ENCODE peak calls at places on chromosomes 13 and 19, in four cellular contexts. One of them, this sample, is unnamed. For H3K9me3, the result is how much of the 10 kb centered on the place peaks cover.

GRCh38 chr13:93824286-93824685 is 597.7 kb downstream of the GPC6 start:
- DNase-seq in lower lobe of right lung: no peak
- DNase-seq in CD4-positive, CD25-positive, alpha-beta regulatory T cell: no peak
- DNase-seq in H1: no peak
- DNase-seq in this sample: no peak

GRCh38 chr19:13086341-13086740 is 16.3 kb downstream of the LYL1 start:
- DNase-seq in H1: no peak
- DNase-seq in CD4-positive, CD25-positive, alpha-beta regulatory T cell: no peak
- DNase-seq in lower lobe of right lung: no peak
- DNase-seq in this sample: no peak

GRCh38 chr19:1981253-1981652 is 34.3 kb downstream of the BTBD2 start:
- DNase-seq in H1: no peak
- DNase-seq in CD4-positive, CD25-positive, alpha-beta regulatory T cell: no peak
- DNase-seq in lower lobe of right lung: no peak
- DNase-seq in this sample: no peak

GRCh38 chr13:31094331-31095015 is 67.2 kb downstream of the HSPH1 start:
- DNase-seq in CD4-positive, CD25-positive, alpha-beta regulatory T cell: no peak
- DNase-seq in H1: no peak
- DNase-seq in lower lobe of right lung: no peak
- DNase-seq in this sample: no peak

GRCh38 chr19:56314018-56314583 is 538 bp downstream of the ZSCAN5A start:
- DNase-seq in lower lobe of right lung: no peak
- DNase-seq in H1: peak
- DNase-seq in CD4-positive, CD25-positive, alpha-beta regulatory T cell: no peak
- DNase-seq in this sample: no peak

GRCh38 chr19:12800344-12800732 is 1.3 kb downstream of the PRDX2 start:
- DNase-seq in CD4-positive, CD25-positive, alpha-beta regulatory T cell: no peak
- DNase-seq in H1: no peak
- DNase-seq in lower lobe of right lung: no peak
- DNase-seq in this sample: no peak

GRCh38 chr13:99151516-99151915 is 49.1 kb upstream of the UBAC2 start:
- DNase-seq in CD4-positive, CD25-positive, alpha-beta regulatory T cell: no peak
- DNase-seq in lower lobe of right lung: no peak
- DNase-seq in H1: no peak
- DNase-seq in this sample: no peak

GRCh38 chr13:79289557-79289956 is 116.5 kb downstream of the RBM26 start:
- DNase-seq in lower lobe of right lung: no peak
- DNase-seq in CD4-positive, CD25-positive, alpha-beta regulatory T cell: no peak
- DNase-seq in H1: no peak
- DNase-seq in this sample: no peak

GRCh38 chr19:49145485-49146407 is 9.4 kb downstream of the HRC start:
- DNase-seq in CD4-positive, CD25-positive, alpha-beta regulatory T cell: peak
- DNase-seq in H1: no peak
- DNase-seq in lower lobe of right lung: peak
- DNase-seq in this sample: peak

GRCh38 chr19:32822916-32823746 is 46.4 kb downstream of the SLC7A9 start:
- DNase-seq in H1: no peak
- DNase-seq in lower lobe of right lung: no peak
- DNase-seq in CD4-positive, CD25-positive, alpha-beta regulatory T cell: no peak
- DNase-seq in this sample: no peak

GRCh38 chr13:49791753-49792549 is 531 bp downstream of the KPNA3 start:
- DNase-seq in CD4-positive, CD25-positive, alpha-beta regulatory T cell: peak
- DNase-seq in lower lobe of right lung: peak
- DNase-seq in H1: no peak
- DNase-seq in this sample: peak

GRCh38 chr13:113448545-113448884 is 4.8 kb downstream of the ADPRHL1 start:
- DNase-seq in CD4-positive, CD25-positive, alpha-beta regulatory T cell: no peak
- DNase-seq in H1: no peak
- DNase-seq in lower lobe of right lung: no peak
- DNase-seq in this sample: no peak

GRCh38 chr13:98483636-98484288 is 93.1 kb downstream of the STK24 start:
- DNase-seq in H1: no peak
- DNase-seq in CD4-positive, CD25-positive, alpha-beta regulatory T cell: no peak
- DNase-seq in lower lobe of right lung: no peak
- DNase-seq in this sample: no peak

GRCh38 chr13:80030491-80030890 is 310.4 kb downstream of the SPRY2 start:
- DNase-seq in CD4-positive, CD25-positive, alpha-beta regulatory T cell: no peak
- DNase-seq in H1: peak
- DNase-seq in lower lobe of right lung: peak
- DNase-seq in this sample: no peak

GRCh38 chr19:44847144-44848035 is 1.3 kb downstream of the NECTIN2 start:
- DNase-seq in lower lobe of right lung: peak
- DNase-seq in CD4-positive, CD25-positive, alpha-beta regulatory T cell: no peak
- DNase-seq in H1: no peak
- DNase-seq in this sample: peak

GRCh38 chr19:42512743-42513304 is 15.5 kb downstream of the CEACAM1 start:
- DNase-seq in CD4-positive, CD25-positive, alpha-beta regulatory T cell: no peak
- DNase-seq in lower lobe of right lung: no peak
- DNase-seq in H1: no peak
- DNase-seq in this sample: no peak

GRCh38 chr13:48511621-48512232 is 21.2 kb downstream of the RCBTB2 start:
- DNase-seq in CD4-positive, CD25-positive, alpha-beta regulatory T cell: no peak
- DNase-seq in H1: no peak
- DNase-seq in lower lobe of right lung: no peak
- DNase-seq in this sample: no peak

GRCh38 chr13:48232420-48233096 is 448 bp upstream of the ITM2B start:
- DNase-seq in H1: no peak
- DNase-seq in lower lobe of right lung: no peak
- DNase-seq in CD4-positive, CD25-positive, alpha-beta regulatory T cell: no peak
- DNase-seq in this sample: peak

GRCh38 chr19:17953869-17954268 is 13.0 kb upstream of the KCNN1 start:
- DNase-seq in CD4-positive, CD25-positive, alpha-beta regulatory T cell: no peak
- DNase-seq in H1: no peak
- DNase-seq in lower lobe of right lung: no peak
- DNase-seq in this sample: no peak

GRCh38 chr19:48292798-48293197 is 22.9 kb downstream of the ZNF114 start:
- DNase-seq in lower lobe of right lung: no peak
- DNase-seq in CD4-positive, CD25-positive, alpha-beta regulatory T cell: no peak
- DNase-seq in H1: no peak
- DNase-seq in this sample: no peak

GRCh38 chr19:37655689-37656491 is 625 bp upstream of the ZFP30 start:
- DNase-seq in CD4-positive, CD25-positive, alpha-beta regulatory T cell: peak
- DNase-seq in H1: no peak
- DNase-seq in lower lobe of right lung: peak
- DNase-seq in this sample: peak

GRCh38 chr19:56085571-56086275 is 35.4 kb downstream of the ZNF787 start:
- DNase-seq in CD4-positive, CD25-positive, alpha-beta regulatory T cell: no peak
- DNase-seq in H1: no peak
- DNase-seq in lower lobe of right lung: no peak
- DNase-seq in this sample: no peak

GRCh38 chr19:35105411-35106290 is 10.0 kb upstream of the FXYD3 start:
- DNase-seq in CD4-positive, CD25-positive, alpha-beta regulatory T cell: no peak
- DNase-seq in H1: no peak
- DNase-seq in lower lobe of right lung: no peak
- DNase-seq in this sample: no peak

GRCh38 chr13:77979721-77980377 is 61.2 kb upstream of the EDNRB start:
- DNase-seq in H1: no peak
- DNase-seq in CD4-positive, CD25-positive, alpha-beta regulatory T cell: no peak
- DNase-seq in lower lobe of right lung: no peak
- DNase-seq in this sample: no peak

GRCh38 chr13:76672422-76672821 is 213.8 kb downstream of the KCTD12 start:
- DNase-seq in H1: no peak
- DNase-seq in CD4-positive, CD25-positive, alpha-beta regulatory T cell: no peak
- DNase-seq in lower lobe of right lung: no peak
- DNase-seq in this sample: no peak

GRCh38 chr19:58563823-58564222 is 5.4 kb upstream of the UBE2M start:
- DNase-seq in lower lobe of right lung: no peak
- DNase-seq in CD4-positive, CD25-positive, alpha-beta regulatory T cell: no peak
- DNase-seq in H1: no peak
- DNase-seq in this sample: no peak

GRCh38 chr19:4361152-4362037 is 18.0 kb downstream of the MPND start:
- DNase-seq in H1: no peak
- DNase-seq in CD4-positive, CD25-positive, alpha-beta regulatory T cell: no peak
- DNase-seq in lower lobe of right lung: peak
- DNase-seq in this sample: peak

GRCh38 chr13:103803349-103803748 is 737.1 kb upstream of the SLC10A2 start:
- DNase-seq in CD4-positive, CD25-positive, alpha-beta regulatory T cell: no peak
- DNase-seq in H1: no peak
- DNase-seq in lower lobe of right lung: no peak
- DNase-seq in this sample: no peak
- H3K27ac ChIP-seq in CD4-positive, CD25-positive, alpha-beta regulatory T cell: no peak
- H3K27ac ChIP-seq in H1: no peak
- H3K27ac ChIP-seq in lower lobe of right lung: no peak
- H3K27ac ChIP-seq in this sample: no peak

DNA sequence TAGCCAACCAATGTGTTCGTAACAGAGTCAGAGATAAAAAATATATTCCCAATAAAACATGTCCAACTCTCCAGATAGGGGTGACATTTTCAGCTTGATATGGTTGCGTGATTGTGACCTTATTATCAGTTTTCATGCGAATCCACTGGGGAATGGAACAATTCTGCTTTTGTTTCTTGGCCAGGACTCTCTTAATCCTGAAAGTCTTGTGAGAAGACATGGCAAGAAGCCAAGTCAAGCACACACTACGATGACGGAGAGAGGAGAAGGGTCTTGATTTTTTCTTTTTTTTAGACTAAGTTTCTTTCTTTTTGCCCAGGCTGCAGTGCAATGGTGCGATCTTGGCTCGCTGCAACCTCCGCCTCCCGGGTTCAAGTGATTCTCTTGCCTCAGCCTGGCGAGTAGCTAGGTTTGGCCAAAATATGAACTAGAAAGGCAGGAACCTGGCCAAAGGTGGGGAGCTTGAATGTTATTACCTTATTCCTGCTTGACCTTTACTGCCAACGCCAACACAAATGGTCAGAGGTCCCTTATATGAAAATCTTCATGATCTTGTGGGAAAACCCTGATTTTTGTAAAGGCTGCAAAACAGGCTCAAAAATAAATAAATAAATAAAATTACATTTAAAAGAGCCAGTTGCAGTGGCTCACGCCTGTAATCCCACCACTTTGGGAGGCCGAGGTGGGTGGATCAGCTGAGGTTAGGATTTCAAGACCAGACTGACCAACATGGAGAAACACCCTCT is 14.5 kb downstream of the ZNF816 start:
- DNase-seq in lower lobe of right lung: no peak
- DNase-seq in H1: no peak
- DNase-seq in CD4-positive, CD25-positive, alpha-beta regulatory T cell: no peak
- DNase-seq in this sample: no peak
- H3K9me3 ChIP-seq in lower lobe of right lung: half or more
- H3K9me3 ChIP-seq in H1: under half
- H3K9me3 ChIP-seq in CD4-positive, CD25-positive, alpha-beta regulatory T cell: half or more
- H3K9me3 ChIP-seq in this sample: under half

GRCh38 chr13:101433895-101434294 is 17.6 kb upstream of the NALCN start:
- DNase-seq in lower lobe of right lung: no peak
- DNase-seq in CD4-positive, CD25-positive, alpha-beta regulatory T cell: no peak
- DNase-seq in H1: no peak
- DNase-seq in this sample: no peak

GRCh38 chr13:101429733-101430132 is 13.4 kb upstream of the NALCN start:
- DNase-seq in CD4-positive, CD25-positive, alpha-beta regulatory T cell: no peak
- DNase-seq in lower lobe of right lung: no peak
- DNase-seq in H1: no peak
- DNase-seq in this sample: no peak

DNA sequence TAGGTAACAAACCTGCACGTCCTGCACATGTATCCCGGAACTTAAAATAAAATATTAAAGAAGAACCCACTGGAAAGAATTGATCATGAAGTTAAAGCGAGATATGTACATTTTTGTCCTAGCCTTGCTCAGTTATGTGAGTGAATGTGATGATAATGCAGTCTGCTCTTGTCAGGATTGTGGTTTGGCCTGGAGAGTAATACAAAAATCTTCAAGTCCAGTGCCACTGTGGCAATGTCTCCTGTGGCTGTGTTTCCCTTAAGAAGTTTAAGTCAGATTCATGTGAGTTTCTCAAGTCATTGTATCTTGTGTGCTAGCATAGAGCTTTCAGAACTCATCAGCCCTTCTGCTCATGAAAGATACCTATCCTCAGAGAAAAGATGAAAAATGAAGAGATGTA is 18.0 kb upstream of the ITGBL1 start:
- DNase-seq in lower lobe of right lung: no peak
- DNase-seq in CD4-positive, CD25-positive, alpha-beta regulatory T cell: no peak
- DNase-seq in H1: no peak
- DNase-seq in this sample: no peak
- H3K4me3 ChIP-seq in lower lobe of right lung: no peak
- H3K4me3 ChIP-seq in CD4-positive, CD25-positive, alpha-beta regulatory T cell: no peak
- H3K4me3 ChIP-seq in H1: no peak
- H3K4me3 ChIP-seq in this sample: no peak

GRCh38 chr13:87537946-87538345 is 133.2 kb upstream of the SLITRK5 start:
- DNase-seq in CD4-positive, CD25-positive, alpha-beta regulatory T cell: no peak
- DNase-seq in H1: no peak
- DNase-seq in lower lobe of right lung: no peak
- DNase-seq in this sample: no peak

GRCh38 chr13:87538366-87539052 is 132.7 kb upstream of the SLITRK5 start:
- DNase-seq in H1: no peak
- DNase-seq in lower lobe of right lung: no peak
- DNase-seq in CD4-positive, CD25-positive, alpha-beta regulatory T cell: no peak
- DNase-seq in this sample: no peak

GRCh38 chr13:87536899-87537298 is 134.3 kb upstream of the SLITRK5 start:
- DNase-seq in H1: no peak
- DNase-seq in lower lobe of right lung: no peak
- DNase-seq in CD4-positive, CD25-positive, alpha-beta regulatory T cell: no peak
- DNase-seq in this sample: no peak

GRCh38 chr13:87536499-87536898 is 134.7 kb upstream of the SLITRK5 start:
- DNase-seq in lower lobe of right lung: no peak
- DNase-seq in CD4-positive, CD25-positive, alpha-beta regulatory T cell: no peak
- DNase-seq in H1: no peak
- DNase-seq in this sample: no peak

DNA sequence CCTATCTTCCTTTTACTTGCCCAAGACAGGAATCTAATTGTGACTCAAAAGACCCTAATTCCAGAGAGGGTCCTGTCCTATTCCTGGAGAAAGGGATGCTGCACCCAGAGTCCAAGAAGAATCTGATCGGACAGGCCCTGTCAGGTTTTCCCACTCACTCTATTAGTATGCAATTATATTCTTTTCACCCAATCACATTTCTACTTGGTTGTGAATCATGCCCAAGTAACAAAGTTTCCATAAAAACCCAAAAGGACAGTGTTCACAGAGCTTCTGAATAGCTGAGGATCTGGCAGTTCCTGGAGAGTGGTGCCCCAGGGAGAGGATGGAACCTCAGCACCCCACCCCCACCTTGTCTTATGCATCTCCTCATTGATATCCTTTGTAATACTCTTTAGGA is 135.3 kb upstream of the SLITRK5 start:
- DNase-seq in CD4-positive, CD25-positive, alpha-beta regulatory T cell: no peak
- DNase-seq in H1: no peak
- DNase-seq in lower lobe of right lung: no peak
- DNase-seq in this sample: no peak
- H3K27ac ChIP-seq in CD4-positive, CD25-positive, alpha-beta regulatory T cell: no peak
- H3K27ac ChIP-seq in H1: no peak
- H3K27ac ChIP-seq in lower lobe of right lung: no peak
- H3K27ac ChIP-seq in this sample: no peak

DNA sequence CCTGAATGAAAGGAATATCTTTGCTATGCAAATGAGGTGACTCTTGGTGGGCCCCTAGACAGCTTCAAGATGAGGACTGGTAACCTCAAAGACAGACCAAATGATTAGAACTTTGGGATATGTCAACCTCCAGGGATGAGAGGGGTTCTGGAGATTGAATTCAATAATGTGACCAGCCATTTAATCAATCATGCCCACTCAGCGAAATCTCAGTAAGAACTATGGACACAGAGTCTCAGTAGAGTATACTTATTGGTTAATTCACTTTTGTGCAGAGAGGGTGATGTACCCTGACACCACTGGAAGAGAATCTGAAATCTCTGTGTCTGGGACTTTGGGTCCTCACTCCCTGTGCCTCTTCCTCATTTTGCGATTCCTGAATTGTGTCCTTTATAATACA is 662.8 kb downstream of the OLFM4 start:
- DNase-seq in H1: no peak
- DNase-seq in CD4-positive, CD25-positive, alpha-beta regulatory T cell: no peak
- DNase-seq in lower lobe of right lung: no peak
- DNase-seq in this sample: no peak
- H3K9me3 ChIP-seq in H1: under half
- H3K9me3 ChIP-seq in CD4-positive, CD25-positive, alpha-beta regulatory T cell: under half
- H3K9me3 ChIP-seq in lower lobe of right lung: under half
- H3K9me3 ChIP-seq in this sample: under half